ENCODE peak calls at places on chromosome 1, in six cellular contexts. One of them, this sample, is unnamed.

GRCh38 chr1:176177764-176178163 is 29.3 kb downstream of the COP1 start:
- DNase-seq in IMR-90: no peak
- DNase-seq in H1: no peak
- DNase-seq in neuronal stem cell: no peak
- DNase-seq in H9: no peak
- DNase-seq in trophoblast cell: no peak
- DNase-seq in this sample: no peak

GRCh38 chr1:119316870-119317416 is 51.6 kb upstream of the HAO2 start:
- DNase-seq in IMR-90: no peak
- DNase-seq in H1: no peak
- DNase-seq in neuronal stem cell: no peak
- DNase-seq in H9: peak
- DNase-seq in trophoblast cell: peak
- DNase-seq in this sample: no peak

GRCh38 chr1:111490220-111490619 is 13.2 kb downstream of the ADORA3 start:
- DNase-seq in IMR-90: no peak
- DNase-seq in H1: no peak
- DNase-seq in neuronal stem cell: no peak
- DNase-seq in H9: no peak
- DNase-seq in trophoblast cell: no peak
- DNase-seq in this sample: no peak

GRCh38 chr1:41626146-41626545 is 141.7 kb upstream of the EDN2 start:
- DNase-seq in IMR-90: peak
- DNase-seq in H1: no peak
- DNase-seq in neuronal stem cell: no peak
- DNase-seq in H9: peak
- DNase-seq in trophoblast cell: peak
- DNase-seq in this sample: no peak

GRCh38 chr1:108877324-108877812 is 583 bp downstream of the GPSM2 start:
- DNase-seq in IMR-90: peak
- DNase-seq in H1: no peak
- DNase-seq in neuronal stem cell: peak
- DNase-seq in H9: no peak
- DNase-seq in trophoblast cell: peak
- DNase-seq in this sample: peak

GRCh38 chr1:89001510-89001909 is 9.1 kb upstream of the KYAT3 start:
- DNase-seq in IMR-90: peak
- DNase-seq in H1: no peak
- DNase-seq in neuronal stem cell: no peak
- DNase-seq in H9: no peak
- DNase-seq in trophoblast cell: peak
- DNase-seq in this sample: no peak

GRCh38 chr1:2148691-2149090 is 45.9 kb downstream of the FAAP20 start:
- DNase-seq in IMR-90: no peak
- DNase-seq in H1: no peak
- DNase-seq in neuronal stem cell: no peak
- DNase-seq in H9: no peak
- DNase-seq in trophoblast cell: no peak
- DNase-seq in this sample: no peak

GRCh38 chr1:54798769-54799641 is 2.1 kb downstream of the TTC22 start:
- DNase-seq in IMR-90: peak
- DNase-seq in H1: no peak
- DNase-seq in neuronal stem cell: no peak
- DNase-seq in H9: no peak
- DNase-seq in trophoblast cell: peak
- DNase-seq in this sample: no peak

GRCh38 chr1:50917796-50918137 is 42.3 kb downstream of the FAF1 start:
- DNase-seq in IMR-90: no peak
- DNase-seq in H1: no peak
- DNase-seq in neuronal stem cell: no peak
- DNase-seq in H9: no peak
- DNase-seq in trophoblast cell: no peak
- DNase-seq in this sample: no peak

GRCh38 chr1:24600551-24600950 is 42.6 kb upstream of the SRRM1 start:
- DNase-seq in IMR-90: no peak
- DNase-seq in H1: no peak
- DNase-seq in neuronal stem cell: no peak
- DNase-seq in H9: no peak
- DNase-seq in trophoblast cell: peak
- DNase-seq in this sample: no peak

GRCh38 chr1:27122652-27123051 is 32.3 kb downstream of the SLC9A1 start:
- DNase-seq in IMR-90: peak
- DNase-seq in H1: no peak
- DNase-seq in neuronal stem cell: no peak
- DNase-seq in H9: no peak
- DNase-seq in trophoblast cell: no peak
- DNase-seq in this sample: peak

GRCh38 chr1:161930064-161930463 is 93.6 kb downstream of the OLFML2B start:
- DNase-seq in IMR-90: peak
- DNase-seq in H1: no peak
- DNase-seq in neuronal stem cell: no peak
- DNase-seq in H9: no peak
- DNase-seq in trophoblast cell: no peak
- DNase-seq in this sample: no peak

GRCh38 chr1:22612657-22613056 is 23.8 kb upstream of the C1QA start:
- DNase-seq in IMR-90: no peak
- DNase-seq in H1: no peak
- DNase-seq in neuronal stem cell: no peak
- DNase-seq in H9: no peak
- DNase-seq in trophoblast cell: no peak
- DNase-seq in this sample: no peak

GRCh38 chr1:10615336-10615735 is 140.6 kb downstream of the PEX14 start:
- DNase-seq in IMR-90: no peak
- DNase-seq in H1: no peak
- DNase-seq in neuronal stem cell: no peak
- DNase-seq in H9: peak
- DNase-seq in trophoblast cell: no peak
- DNase-seq in this sample: no peak

GRCh38 chr1:115301438-115302020 is 36.5 kb downstream of the NGF start:
- DNase-seq in IMR-90: no peak
- DNase-seq in H1: no peak
- DNase-seq in neuronal stem cell: no peak
- DNase-seq in H9: no peak
- DNase-seq in trophoblast cell: no peak
- DNase-seq in this sample: no peak

GRCh38 chr1:202145325-202146140 is 996 bp upstream of the ARL8A start:
- DNase-seq in IMR-90: no peak
- DNase-seq in H1: no peak
- DNase-seq in neuronal stem cell: no peak
- DNase-seq in H9: no peak
- DNase-seq in trophoblast cell: no peak
- DNase-seq in this sample: no peak

GRCh38 chr1:110068646-110069301 is 1.7 kb downstream of the ALX3 start:
- DNase-seq in IMR-90: no peak
- DNase-seq in H1: no peak
- DNase-seq in neuronal stem cell: no peak
- DNase-seq in H9: peak
- DNase-seq in trophoblast cell: no peak
- DNase-seq in this sample: peak

GRCh38 chr1:87902830-87903614 is 574.3 kb downstream of the LMO4 start:
- DNase-seq in IMR-90: peak
- DNase-seq in H1: no peak
- DNase-seq in neuronal stem cell: no peak
- DNase-seq in H9: no peak
- DNase-seq in trophoblast cell: no peak
- DNase-seq in this sample: peak

GRCh38 chr1:152481869-152482664 is 28.5 kb upstream of the LCE5A start:
- DNase-seq in IMR-90: no peak
- DNase-seq in H1: no peak
- DNase-seq in neuronal stem cell: no peak
- DNase-seq in H9: no peak
- DNase-seq in trophoblast cell: no peak
- DNase-seq in this sample: no peak

GRCh38 chr1:217253985-217254384 is 376.9 kb downstream of the GPATCH2 start:
- DNase-seq in IMR-90: no peak
- DNase-seq in H1: no peak
- DNase-seq in neuronal stem cell: no peak
- DNase-seq in H9: no peak
- DNase-seq in trophoblast cell: no peak
- DNase-seq in this sample: no peak

GRCh38 chr1:107750364-107750959 is 214.5 kb downstream of the VAV3 start:
- DNase-seq in IMR-90: peak
- DNase-seq in H1: no peak
- DNase-seq in neuronal stem cell: peak
- DNase-seq in H9: peak
- DNase-seq in trophoblast cell: peak
- DNase-seq in this sample: peak

GRCh38 chr1:182725264-182725965 is 41.0 kb upstream of the RGS8 start:
- DNase-seq in IMR-90: peak
- DNase-seq in H1: no peak
- DNase-seq in neuronal stem cell: no peak
- DNase-seq in H9: no peak
- DNase-seq in trophoblast cell: peak
- DNase-seq in this sample: peak

GRCh38 chr1:214236477-214236876 is 44.5 kb upstream of the SMYD2 start:
- DNase-seq in IMR-90: no peak
- DNase-seq in H1: no peak
- DNase-seq in neuronal stem cell: no peak
- DNase-seq in H9: no peak
- DNase-seq in trophoblast cell: no peak
- DNase-seq in this sample: no peak

GRCh38 chr1:214244252-214244651 is 36.7 kb upstream of the SMYD2 start:
- DNase-seq in IMR-90: no peak
- DNase-seq in H1: no peak
- DNase-seq in neuronal stem cell: no peak
- DNase-seq in H9: no peak
- DNase-seq in trophoblast cell: no peak
- DNase-seq in this sample: no peak

GRCh38 chr1:214244841-214245240 is 36.1 kb upstream of the SMYD2 start:
- DNase-seq in IMR-90: no peak
- DNase-seq in H1: no peak
- DNase-seq in neuronal stem cell: no peak
- DNase-seq in H9: no peak
- DNase-seq in trophoblast cell: no peak
- DNase-seq in this sample: no peak

GRCh38 chr1:214241060-214241459 is 39.9 kb upstream of the SMYD2 start:
- DNase-seq in IMR-90: peak
- DNase-seq in H1: no peak
- DNase-seq in neuronal stem cell: no peak
- DNase-seq in H9: no peak
- DNase-seq in trophoblast cell: no peak
- DNase-seq in this sample: no peak
- H4K91ac ChIP-seq in IMR-90: no peak
- H4K91ac ChIP-seq in H1: no peak
- H4K91ac ChIP-seq in neuronal stem cell: no peak
- H4K91ac ChIP-seq in H9: no peak
- H4K91ac ChIP-seq in trophoblast cell: no peak
- H4K91ac ChIP-seq in this sample: no peak

GRCh38 chr1:196415978-196416377 is 192.3 kb downstream of the KCNT2 start:
- DNase-seq in IMR-90: no peak
- DNase-seq in H1: no peak
- DNase-seq in neuronal stem cell: no peak
- DNase-seq in H9: no peak
- DNase-seq in trophoblast cell: no peak
- DNase-seq in this sample: no peak
- H4K91ac ChIP-seq in IMR-90: no peak
- H4K91ac ChIP-seq in H1: no peak
- H4K91ac ChIP-seq in neuronal stem cell: no peak
- H4K91ac ChIP-seq in H9: no peak
- H4K91ac ChIP-seq in trophoblast cell: no peak
- H4K91ac ChIP-seq in this sample: no peak

GRCh38 chr1:14757260-14757625 is 158.8 kb downstream of the KAZN start:
- DNase-seq in IMR-90: no peak
- DNase-seq in H1: no peak
- DNase-seq in neuronal stem cell: no peak
- DNase-seq in H9: no peak
- DNase-seq in trophoblast cell: peak
- DNase-seq in this sample: no peak

GRCh38 chr1:14760780-14761179 is 162.3 kb downstream of the KAZN start:
- DNase-seq in IMR-90: no peak
- DNase-seq in H1: no peak
- DNase-seq in neuronal stem cell: no peak
- DNase-seq in H9: no peak
- DNase-seq in trophoblast cell: no peak
- DNase-seq in this sample: no peak

GRCh38 chr1:14756617-14757259 is 158.3 kb downstream of the KAZN start:
- DNase-seq in IMR-90: peak
- DNase-seq in H1: no peak
- DNase-seq in neuronal stem cell: no peak
- DNase-seq in H9: no peak
- DNase-seq in trophoblast cell: no peak
- DNase-seq in this sample: no peak

GRCh38 chr1:14759843-14760242 is 161.4 kb downstream of the KAZN start:
- DNase-seq in IMR-90: no peak
- DNase-seq in H1: no peak
- DNase-seq in neuronal stem cell: no peak
- DNase-seq in H9: peak
- DNase-seq in trophoblast cell: peak
- DNase-seq in this sample: no peak

DNA sequence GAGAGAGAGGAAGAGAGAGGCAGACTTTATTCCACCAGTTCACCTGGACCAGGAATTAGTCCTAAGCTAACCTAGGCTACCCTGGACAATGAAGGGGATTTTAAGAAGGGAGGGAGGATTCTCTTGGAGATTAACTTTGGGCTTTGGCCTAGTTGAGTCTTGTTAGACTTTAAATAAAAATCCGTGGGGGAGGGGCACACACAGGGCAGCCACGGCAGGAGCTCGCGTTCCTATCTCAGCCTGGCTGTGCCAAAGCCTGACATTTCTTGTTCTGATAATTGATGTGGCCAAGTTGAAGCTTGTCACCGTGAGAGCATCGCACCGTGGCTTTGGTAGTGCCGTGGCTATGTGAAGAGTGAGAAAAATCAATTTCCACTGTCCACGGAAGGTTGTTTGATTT is 160.5 kb downstream of the KAZN start:
- DNase-seq in IMR-90: no peak
- DNase-seq in H1: no peak
- DNase-seq in neuronal stem cell: no peak
- DNase-seq in H9: no peak
- DNase-seq in trophoblast cell: no peak
- DNase-seq in this sample: no peak
- H4K91ac ChIP-seq in IMR-90: no peak
- H4K91ac ChIP-seq in H1: no peak
- H4K91ac ChIP-seq in neuronal stem cell: no peak
- H4K91ac ChIP-seq in H9: no peak
- H4K91ac ChIP-seq in trophoblast cell: no peak
- H4K91ac ChIP-seq in this sample: no peak

DNA sequence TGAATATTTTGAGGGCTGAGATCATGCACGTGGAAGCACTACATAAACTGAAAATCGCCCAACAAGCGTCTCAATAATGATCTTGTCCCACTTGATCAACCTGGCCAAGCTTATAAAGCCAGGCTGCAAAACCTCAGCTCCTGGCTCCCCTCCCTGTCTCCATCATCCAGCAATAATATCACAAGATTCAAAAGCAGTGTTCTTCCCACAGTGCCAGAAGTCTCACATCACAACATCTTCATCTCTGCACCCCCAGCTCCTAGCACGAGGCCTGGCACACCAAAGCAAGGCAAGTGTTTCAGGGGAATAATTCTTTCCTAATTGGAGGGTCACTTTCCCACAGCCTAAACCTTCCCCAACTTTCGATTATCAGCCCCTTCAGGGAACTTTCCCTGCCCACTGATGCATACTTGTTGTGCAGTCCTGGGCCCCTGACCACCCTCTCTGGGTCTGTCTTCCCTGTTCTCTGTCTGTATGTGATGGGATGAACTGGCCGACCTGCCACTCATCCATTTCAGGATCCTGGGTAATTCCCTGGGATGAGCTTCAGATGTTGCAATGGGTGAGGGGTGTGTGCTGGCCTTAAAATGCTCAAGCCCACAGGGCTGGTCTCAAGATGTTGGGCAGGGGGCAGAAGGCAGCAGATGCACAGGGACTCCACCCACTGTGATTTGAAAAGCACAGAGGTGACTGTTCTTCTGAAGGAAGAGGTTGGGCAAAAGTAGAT is 129.0 kb downstream of the DMRTB1 start:
- DNase-seq in IMR-90: no peak
- DNase-seq in H1: no peak
- DNase-seq in neuronal stem cell: no peak
- DNase-seq in H9: no peak
- DNase-seq in trophoblast cell: no peak
- DNase-seq in this sample: no peak
- H4K91ac ChIP-seq in IMR-90: no peak
- H4K91ac ChIP-seq in H1: no peak
- H4K91ac ChIP-seq in neuronal stem cell: no peak
- H4K91ac ChIP-seq in H9: no peak
- H4K91ac ChIP-seq in trophoblast cell: no peak
- H4K91ac ChIP-seq in this sample: no peak

This sample was measured in mesenchymal stem cell.